ENCODE peak calls at places on chromosomes 7 and 10, in seven cellular contexts. D is BE2C, N is GM23338, Q is AG09309, C is AG10803, J is cardiac muscle cell, O is psoas muscle. R is an unnamed sample.

GRCh38 chr10:125064681-125065492 is 95.5 kb downstream of the CTBP2 start:
- DNase-seq in C (peak), J (peak), Q (peak), D (no peak), O (peak), N (peak), R (peak)

GRCh38 chr10:18179901-18180300 is 39.7 kb downstream of the CACNB2 start:
- DNase-seq in D (no peak), O (no peak), J (peak), Q (no peak), N (no peak), C (peak), R (peak)

GRCh38 chr10:114573330-114574045 is 84.6 kb downstream of the ABLIM1 start:
- DNase-seq in Q (no peak), O (no peak), D (no peak), C (no peak), J (no peak), N (no peak), R (no peak)

GRCh38 chr10:123069271-123069670 is 60.5 kb downstream of the ACADSB start:
- DNase-seq in D (no peak), Q (no peak), N (no peak), J (no peak), C (no peak), O (no peak), R (no peak)

GRCh38 chr10:75404335-75405200 is 3.0 kb upstream of the ZNF503 start:
- DNase-seq in C (no peak), D (no peak), N (peak), Q (no peak), O (no peak), J (no peak), R (no peak)

GRCh38 chr7:30912986-30913671 is 1.5 kb downstream of the AQP1 start:
- DNase-seq in J (no peak), N (no peak), O (no peak), Q (no peak), D (peak), C (peak), R (no peak)

GRCh38 chr7:1434165-1434718 is 25.0 kb downstream of the MICALL2 start:
- DNase-seq in O (no peak), C (no peak), J (no peak), D (no peak), N (no peak), Q (no peak), R (no peak)

GRCh38 chr7:84412161-84412969 is 217.8 kb upstream of the SEMA3A start:
- DNase-seq in N (no peak), Q (peak), C (peak), O (no peak), J (peak), D (no peak), R (peak)

GRCh38 chr10:72011016-72011415 is 46.8 kb downstream of the CHST3 start:
- DNase-seq in O (no peak), Q (no peak), D (no peak), N (no peak), C (no peak), J (no peak), R (no peak)

GRCh38 chr7:154929006-154929726 is 73.8 kb downstream of the PAXIP1 start:
- DNase-seq in D (no peak), C (no peak), Q (no peak), O (no peak), N (no peak), J (peak), R (no peak)

GRCh38 chr7:67022501-67022900 is 25.9 kb downstream of the TYW1 start:
- DNase-seq in Q (no peak), N (no peak), J (no peak), D (no peak), O (no peak), C (peak), R (no peak)

GRCh38 chr10:122746408-122746807 is 46.8 kb upstream of the C10orf120 start:
- DNase-seq in Q (no peak), N (no peak), O (no peak), J (no peak), D (no peak), C (no peak), R (no peak)

GRCh38 chr10:114309111-114309651 is 70.1 kb downstream of the VWA2 start:
- DNase-seq in D (no peak), O (no peak), C (peak), J (peak), N (no peak), Q (no peak), R (peak)

GRCh38 chr10:62048473-62048872 is 147.0 kb downstream of the ARID5B start:
- DNase-seq in N (no peak), C (no peak), O (no peak), Q (no peak), D (no peak), J (no peak), R (no peak)

GRCh38 chr10:93468532-93469213 is 13.5 kb downstream of the MYOF start:
- DNase-seq in C (peak), D (no peak), Q (no peak), N (no peak), J (peak), O (no peak), R (peak)

GRCh38 chr10:111475720-111476119 is 398.9 kb downstream of the ADRA2A start:
- DNase-seq in N (no peak), D (no peak), O (no peak), C (peak), J (no peak), Q (no peak), R (no peak)

GRCh38 chr10:130739016-130739756 is 572.3 kb downstream of the TCERG1L start:
- DNase-seq in C (no peak), O (no peak), J (no peak), N (no peak), Q (no peak), D (no peak), R (no peak)

GRCh38 chr10:25701651-25702050 is 232.4 kb upstream of the MYO3A start:
- DNase-seq in C (no peak), O (no peak), J (no peak), Q (no peak), N (peak), D (peak), R (no peak)

GRCh38 chr7:32204361-32205018 is 134.3 kb upstream of the PDE1C start:
- DNase-seq in Q (peak), N (peak), C (peak), J (peak), D (peak), O (peak), R (peak)

DNA sequence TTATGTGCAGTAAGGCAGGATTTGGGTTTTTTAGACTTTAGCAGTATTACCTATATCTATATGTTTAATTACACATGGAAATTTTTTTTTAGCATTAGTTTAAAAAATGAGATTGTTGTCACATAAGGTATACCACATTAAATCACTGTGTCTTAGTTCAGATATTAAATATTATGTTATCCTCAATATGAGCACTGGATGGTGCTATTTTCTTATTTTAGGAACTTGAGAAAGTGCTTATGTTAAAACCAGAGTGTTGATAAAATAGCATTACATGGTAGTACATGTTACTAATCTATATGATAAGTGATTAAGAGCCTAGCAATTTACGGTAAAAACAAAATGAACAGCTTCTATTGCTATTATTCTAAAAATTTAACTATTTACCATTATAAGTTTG is 28.8 kb downstream of the MIOS start:
- DNase-seq in N (no peak), D (no peak), O (no peak), J (peak), Q (peak), C (peak), R (peak)
- TF ChIP-seq CTCF in N (peak), D (peak), O (peak), J (peak), Q (peak), C (peak), R (peak)

GRCh38 chr10:20971901-20972300 is 74.8 kb upstream of the NEBL start:
- DNase-seq in C (no peak), D (no peak), O (no peak), J (peak), Q (no peak), N (no peak), R (no peak)
- TF ChIP-seq CTCF in C (no peak), D (no peak), O (no peak), J (no peak), Q (no peak), N (no peak), R (no peak)

GRCh38 chr10:45593938-45594275 is 78.7 kb downstream of the ZFAND4 start:
- DNase-seq in N (no peak), Q (no peak), D (no peak), J (no peak), C (no peak), O (no peak), R (no peak)

GRCh38 chr10:45592432-45592831 is 80.1 kb downstream of the ZFAND4 start:
- DNase-seq in Q (no peak), O (no peak), J (no peak), C (peak), N (no peak), D (no peak), R (no peak)

GRCh38 chr10:45596556-45596955 is 76.0 kb downstream of the ZFAND4 start:
- DNase-seq in N (no peak), C (no peak), J (no peak), O (no peak), D (no peak), Q (no peak), R (no peak)

GRCh38 chr10:45592926-45593325 is 79.6 kb downstream of the ZFAND4 start:
- DNase-seq in Q (no peak), N (no peak), D (no peak), C (no peak), J (no peak), O (no peak), R (no peak)

DNA sequence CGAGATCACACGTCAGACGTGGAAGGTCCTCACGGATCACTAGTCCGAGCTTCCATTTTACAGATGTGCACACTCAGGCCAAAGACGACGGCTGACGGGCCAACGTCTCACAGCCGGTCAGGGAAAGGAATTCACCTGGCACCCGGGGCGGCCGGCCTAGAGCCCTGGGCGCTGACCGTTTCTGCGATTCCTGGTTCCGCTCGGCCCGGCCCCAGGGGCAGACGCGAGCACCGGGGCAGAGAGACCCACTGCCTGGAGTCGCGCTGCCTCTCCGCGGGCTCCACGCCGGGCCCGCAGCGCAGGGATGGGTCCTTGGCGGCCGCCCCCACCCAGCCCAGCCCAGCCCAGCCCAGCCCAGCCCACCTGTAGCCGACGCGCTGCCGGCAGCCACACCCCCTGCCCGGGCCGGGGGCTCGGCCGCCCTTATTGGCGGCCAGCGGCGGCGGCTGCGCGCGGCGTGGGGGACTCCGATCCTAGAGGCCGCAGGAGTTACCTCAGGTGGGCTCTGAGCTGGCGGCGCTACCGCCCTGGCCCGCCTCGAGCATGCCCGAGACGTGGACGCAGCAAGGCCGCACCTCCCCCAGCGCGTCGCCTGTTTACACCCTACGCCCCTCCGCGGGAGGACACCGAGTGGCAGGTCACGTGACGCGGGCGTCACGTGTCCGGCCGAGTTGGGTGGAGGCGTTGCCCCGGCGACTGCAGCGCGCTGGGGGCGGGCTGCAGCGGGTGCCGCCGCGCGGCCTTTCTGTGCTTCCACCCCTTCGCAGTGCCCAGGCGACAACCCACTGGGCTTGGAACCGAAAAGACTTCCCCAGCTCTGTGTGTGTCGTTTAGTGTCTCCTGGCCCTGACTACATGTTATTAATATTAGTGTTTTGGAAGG is 78.1 kb downstream of the ZFAND4 start:
- DNase-seq in J (peak), C (peak), D (peak), O (peak), N (peak), Q (peak), R (peak)
- TF ChIP-seq CTCF in J (peak), C (no peak), D (no peak), O (no peak), N (no peak), Q (peak), R (peak)

DNA sequence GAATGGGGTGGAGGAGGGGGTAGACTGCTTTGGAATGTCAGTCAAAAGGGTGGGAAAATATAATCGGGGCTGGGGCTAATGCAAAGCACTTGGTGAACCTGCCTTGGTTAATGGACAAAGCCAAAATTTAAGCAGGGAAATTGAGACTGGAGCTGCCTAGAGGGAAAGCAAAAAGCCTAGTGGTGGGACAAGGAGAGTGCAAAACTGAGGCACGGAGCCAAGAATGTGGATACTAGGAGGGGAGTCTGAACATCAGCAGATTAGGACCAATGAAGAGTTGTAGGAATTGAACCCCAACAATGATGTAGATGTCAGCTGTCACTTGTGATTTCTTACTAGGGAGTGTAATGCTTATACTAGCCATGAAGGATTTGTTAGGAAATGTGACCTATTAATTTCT is 195.9 kb downstream of the MDFIC start:
- DNase-seq in D (no peak), O (no peak), Q (no peak), C (no peak), J (no peak), N (peak), R (no peak)
- TF ChIP-seq CTCF in D (no peak), O (no peak), Q (no peak), C (no peak), J (no peak), N (peak), R (no peak)

DNA sequence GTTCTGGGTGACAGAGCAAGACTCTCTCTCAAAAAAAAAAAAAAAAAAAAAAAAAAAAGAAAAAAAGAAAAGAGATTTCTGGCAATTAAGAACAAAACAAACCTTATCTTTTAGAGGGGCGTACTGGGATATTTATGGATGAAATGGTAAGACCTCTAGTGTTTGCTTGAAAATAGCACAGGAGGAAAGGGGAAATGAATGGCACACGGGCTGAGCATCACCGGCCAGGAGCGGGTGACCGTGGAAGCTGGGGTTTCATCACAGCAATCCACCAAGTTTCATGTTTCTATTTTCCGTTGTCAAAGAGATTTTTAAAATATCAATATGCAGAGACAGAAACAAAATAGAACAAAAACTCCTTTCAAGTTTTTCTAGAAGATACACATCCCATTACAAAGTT is 105.6 kb downstream of the SVIL start:
- DNase-seq in D (no peak), Q (no peak), J (no peak), N (peak), C (no peak), O (no peak), R (no peak)
- TF ChIP-seq CTCF in D (no peak), Q (no peak), J (no peak), N (no peak), C (no peak), O (no peak), R (peak)

GRCh38 chr7:106151459-106152312 is 39.6 kb upstream of the SYPL1 start:
- DNase-seq in C (no peak), N (no peak), Q (no peak), J (no peak), O (no peak), D (no peak), R (no peak)

GRCh38 chr7:106152313-106152665 is 40.2 kb upstream of the SYPL1 start:
- DNase-seq in Q (no peak), N (no peak), O (no peak), D (no peak), C (no peak), J (no peak), R (no peak)

GRCh38 chr7:106155027-106155426 is 42.9 kb upstream of the SYPL1 start:
- DNase-seq in D (no peak), O (no peak), N (no peak), C (no peak), J (no peak), Q (no peak), R (no peak)

GRCh38 chr7:106153891-106154449 is 41.9 kb upstream of the SYPL1 start:
- DNase-seq in D (peak), N (peak), C (peak), J (peak), O (peak), Q (peak), R (peak)
- TF ChIP-seq CTCF in D (peak), N (peak), C (peak), J (peak), O (peak), Q (peak), R (peak)

GRCh38 chr7:3696113-3696512 is 395.1 kb downstream of the SDK1 start:
- DNase-seq in Q (no peak), N (no peak), J (no peak), D (no peak), O (no peak), C (no peak), R (no peak)

GRCh38 chr7:3697472-3697871 is 396.4 kb downstream of the SDK1 start:
- DNase-seq in O (no peak), J (no peak), D (no peak), Q (no peak), N (no peak), C (no peak), R (no peak)

GRCh38 chr7:3691478-3692151 is 390.6 kb downstream of the SDK1 start:
- DNase-seq in O (no peak), D (no peak), Q (no peak), J (no peak), N (peak), C (no peak), R (no peak)

GRCh38 chr7:3695602-3696001 is 394.6 kb downstream of the SDK1 start:
- DNase-seq in O (no peak), J (peak), C (no peak), Q (no peak), D (no peak), N (no peak), R (no peak)
- TF ChIP-seq CTCF in O (no peak), J (no peak), C (no peak), Q (no peak), D (no peak), N (peak), R (no peak)

GRCh38 chr7:17302575-17303142 is 4.2 kb downstream of the AHR start:
- DNase-seq in J (peak), C (peak), O (no peak), N (peak), Q (no peak), D (no peak), R (peak)

GRCh38 chr7:17299477-17299991 is 1.1 kb downstream of the AHR start:
- DNase-seq in C (no peak), D (no peak), Q (no peak), N (peak), O (no peak), J (peak), R (no peak)

GRCh38 chr7:17298840-17299476 is 506 bp downstream of the AHR start:
- DNase-seq in J (peak), C (no peak), O (peak), Q (no peak), D (peak), N (peak), R (no peak)

GRCh38 chr7:17300012-17300411 is 1.6 kb downstream of the AHR start:
- DNase-seq in Q (no peak), D (no peak), J (no peak), O (no peak), C (no peak), N (no peak), R (no peak)

GRCh38 chr7:17301491-17302101 is 3.1 kb downstream of the AHR start:
- DNase-seq in Q (no peak), N (peak), D (peak), C (peak), O (no peak), J (peak), R (peak)
- TF ChIP-seq CTCF in Q (peak), N (peak), D (peak), C (peak), O (peak), J (peak), R (peak)

R was measured in HFFc6.